ENCODE peak calls at places on chromosome 19, in ten cellular contexts. U is amygdala; L is stimulated activated CD4-positive, alpha-beta T cell treated with anti-CD3 and anti-CD28 coated beads, Interleukin-2, amount 100 ng/mL, for 48 hours; W is choroid plexus epithelial cell; Q is stimulated activated CD8-positive, alpha-beta memory T cell treated with anti-CD3 and anti-CD28 coated beads, Interleukin-2, amount 100 ng/mL, for 48 hours; A is NCI-H2081; J is GM23338; F is neural progenitor cell; T is dermis microvascular lymphatic vessel endothelial cell; E is ELR. I is an unnamed sample.

GRCh38 chr19:49362048-49362925 is at the start of gene TEAD2:
- DNase-seq in U (no peak), L (no peak), W (peak; percentile 25), Q (no peak), A (no peak), J (peak; percentile 89), F (peak; percentile 90), T (peak; percentile 46), E (peak; percentile 64), I (peak; percentile 82)

GRCh38 chr19:1567116-1567847 is 843 bp downstream of the MEX3D start:
- DNase-seq in U (no peak), L (no peak), W (no peak), Q (no peak), A (no peak), J (no peak), F (peak; percentile 63), T (no peak), E (peak; percentile 57), I (no peak)

GRCh38 chr19:29687244-29687896 is 22.1 kb downstream of the PLEKHF1 start:
- DNase-seq in U (no peak), L (no peak), W (peak; percentile 99), Q (peak; percentile 48), A (no peak), J (no peak), F (no peak), T (no peak), E (peak; percentile 91), I (no peak)

GRCh38 chr19:10061717-10062310 is 24.3 kb upstream of the SHFL start:
- DNase-seq in U (no peak), L (no peak), W (no peak), Q (no peak), A (no peak), J (peak; percentile 69), F (peak; percentile 71), T (no peak), E (peak; percentile 21), I (no peak)

GRCh38 chr19:34096020-34096915 is 76.0 kb upstream of the LSM14A start:
- DNase-seq in U (peak; percentile 19), L (no peak), W (peak; percentile 75), Q (no peak), A (peak; percentile 36), J (peak; percentile 83), F (peak; percentile 80), T (peak; percentile 39), E (peak; percentile 71), I (no peak)

GRCh38 chr19:33240181-33240771 is 14.6 kb upstream of the SLC7A10 start:
- DNase-seq in U (no peak), L (no peak), W (no peak), Q (no peak), A (no peak), J (no peak), F (no peak), T (no peak), E (no peak), I (no peak)

GRCh38 chr19:54560881-54561385 is 12.7 kb upstream of the LILRA2 start:
- DNase-seq in U (no peak), L (no peak), W (no peak), Q (no peak), A (no peak), J (no peak), F (no peak), T (no peak), E (peak; percentile 7), I (no peak)

GRCh38 chr19:51788936-51789795 is 5.8 kb upstream of the FPR3 start:
- DNase-seq in U (no peak), L (no peak), W (peak; percentile 57), Q (no peak), A (no peak), J (no peak), F (no peak), T (no peak), E (peak; percentile 56), I (no peak)

GRCh38 chr19:2259331-2259730 is 3.1 kb upstream of the JSRP1 start:
- DNase-seq in U (no peak), L (no peak), W (no peak), Q (no peak), A (no peak), J (no peak), F (no peak), T (no peak), E (peak; percentile 48), I (no peak)

GRCh38 chr19:17765069-17765618 is 13.9 kb downstream of the FCHO1 start:
- DNase-seq in U (no peak), L (no peak), W (no peak), Q (no peak), A (no peak), J (no peak), F (no peak), T (no peak), E (peak; percentile 48), I (no peak)

GRCh38 chr19:43872547-43873336 is 45.6 kb downstream of the ZNF283 start:
- DNase-seq in U (no peak), L (no peak), W (peak; percentile 5), Q (no peak), A (no peak), J (peak; percentile 23), F (no peak), T (no peak), E (peak; percentile 37), I (no peak)

GRCh38 chr19:54457773-54458647 is 5.6 kb downstream of the LENG9 start:
- DNase-seq in U (no peak), L (no peak), W (no peak), Q (no peak), A (no peak), J (no peak), F (no peak), T (no peak), E (no peak), I (no peak)

GRCh38 chr19:42352216-42352892 is 26.9 kb downstream of the MEGF8 start:
- DNase-seq in U (no peak), L (no peak), W (peak; percentile 20), Q (no peak), A (peak; percentile 14), J (peak; percentile 42), F (peak; percentile 14), T (no peak), E (peak; percentile 19), I (no peak)

GRCh38 chr19:55578031-55578760 is 2.5 kb downstream of the ZNF579 start:
- DNase-seq in U (no peak), L (no peak), W (no peak), Q (no peak), A (no peak), J (no peak), F (no peak), T (no peak), E (no peak), I (no peak)

GRCh38 chr19:55488986-55489710 is 912 bp downstream of the SSC5D start:
- DNase-seq in U (no peak), L (no peak), W (no peak), Q (no peak), A (no peak), J (no peak), F (no peak), T (no peak), E (no peak), I (no peak)

GRCh38 chr19:35717665-35718344 is at the start of gene KMT2B:
- DNase-seq in U (no peak), L (peak; percentile 93), W (no peak), Q (no peak), A (peak; percentile 95), J (peak; percentile 98), F (peak; percentile 99), T (no peak), E (no peak), I (peak; percentile 97)

GRCh38 chr19:38370299-38370698 is 4.1 kb upstream of the PSMD8 start:
- DNase-seq in U (no peak), L (no peak), W (no peak), Q (no peak), A (no peak), J (no peak), F (no peak), T (no peak), E (no peak), I (no peak)

GRCh38 chr19:13190781-13191540 is 40.8 kb downstream of the IER2 start:
- DNase-seq in U (no peak), L (no peak), W (no peak), Q (no peak), A (no peak), J (no peak), F (no peak), T (no peak), E (no peak), I (no peak)

GRCh38 chr19:3751236-3751635 is 10.3 kb downstream of the APBA3 start:
- DNase-seq in U (no peak), L (no peak), W (no peak), Q (no peak), A (no peak), J (no peak), F (no peak), T (no peak), E (no peak), I (no peak)

GRCh38 chr19:771332-771785 is 20.4 kb downstream of the MISP start:
- DNase-seq in U (no peak), L (peak; percentile 24), W (peak; percentile 69), Q (peak; percentile 11), A (peak; percentile 32), J (peak; percentile 62), F (peak; percentile 62), T (peak; percentile 63), E (peak; percentile 76), I (no peak)

GRCh38 chr19:35140898-35141626 is 2.0 kb upstream of the FXYD7 start:
- DNase-seq in U (peak; percentile 71), L (peak; percentile 99), W (peak; percentile 92), Q (peak; percentile 97), A (peak; percentile 30), J (peak; percentile 92), F (peak; percentile 96), T (peak; percentile 57), E (peak; percentile 91), I (peak; percentile 94)

GRCh38 chr19:4009990-4010807 is 2.7 kb downstream of the PIAS4 start:
- DNase-seq in U (no peak), L (no peak), W (peak; percentile 53), Q (no peak), A (no peak), J (no peak), F (no peak), T (no peak), E (no peak), I (no peak)

GRCh38 chr19:27972291-27973040 is 1240.5 kb downstream of the UQCRFS1 start:
- DNase-seq in U (no peak), L (no peak), W (peak; percentile 54), Q (no peak), A (no peak), J (no peak), F (no peak), T (no peak), E (peak; percentile 31), I (no peak)

GRCh38 chr19:17405250-17406038 is at the start of gene BST2:
- DNase-seq in U (peak; percentile 14), L (no peak), W (peak; percentile 76), Q (no peak), A (no peak), J (peak; percentile 78), F (peak; percentile 53), T (no peak), E (peak; percentile 56), I (no peak)

GRCh38 chr19:45518469-45518826 is 11.2 kb downstream of the VASP start:
- DNase-seq in U (no peak), L (no peak), W (no peak), Q (no peak), A (no peak), J (no peak), F (no peak), T (no peak), E (no peak), I (no peak)

GRCh38 chr19:49891393-49891792 is 5.3 kb downstream of the IL4I1 start:
- DNase-seq in U (no peak), L (no peak), W (no peak), Q (no peak), A (no peak), J (no peak), F (no peak), T (no peak), E (no peak), I (no peak)

GRCh38 chr19:31214086-31214485 is 135.2 kb downstream of the TSHZ3 start:
- DNase-seq in U (no peak), L (peak; percentile 73), W (peak; percentile 99), Q (peak; percentile 75), A (no peak), J (no peak), F (no peak), T (no peak), E (peak; percentile 99), I (no peak)

GRCh38 chr19:32566246-32566830 is 14.7 kb upstream of the PDCD5 start:
- DNase-seq in U (no peak), L (no peak), W (peak; percentile 13), Q (no peak), A (no peak), J (no peak), F (no peak), T (no peak), E (peak; percentile 72), I (peak; percentile 22)